ENCODE peak calls at places on chromosomes 6 and 20, in ten cellular contexts. S is T-cell; L is NCI-H1436; B is fibroblast of pulmonary artery; X is HS-27A; J is ACHN; Q is GM04504; T is activated naive CD4-positive, alpha-beta T cell treated with anti-CD3 and anti-CD28 coated beads for 36 hours; Y is HFFc6; E is fibroblast of lung. V is an unnamed sample.

GRCh38 chr20:12113468-12114371 is 196.0 kb downstream of the BTBD3 start:
- DNase-seq in J (no peak), Q (peak; percentile 51), Y (no peak), L (no peak), E (peak; percentile 79), X (no peak), B (peak; percentile 82), T (no peak), S (no peak), V (peak; percentile 83)

GRCh38 chr6:131909408-131910218 is 41.6 kb downstream of the CCN2 start:
- DNase-seq in S (peak; percentile 68), E (peak; percentile 53), Y (peak; percentile 71), Q (peak; percentile 58), T (peak; percentile 87), X (no peak), L (peak; percentile 56), B (peak; percentile 79), J (peak; percentile 66), V (peak; percentile 37)

GRCh38 chr20:13936781-13937576 is 53.4 kb downstream of the SEL1L2 start:
- DNase-seq in S (no peak), J (no peak), Q (no peak), E (no peak), Y (no peak), B (no peak), T (no peak), L (no peak), X (no peak), V (no peak)

GRCh38 chr6:122758927-122759334 is 20.6 kb upstream of the FABP7 start:
- DNase-seq in T (peak; percentile 34), B (no peak), S (no peak), J (no peak), Q (no peak), X (no peak), L (no peak), E (no peak), Y (no peak), V (no peak)

GRCh38 chr6:111978826-111979225 is 75.1 kb upstream of the CCN6 start:
- DNase-seq in X (no peak), E (peak; percentile 55), Y (no peak), Q (no peak), T (no peak), J (no peak), S (no peak), L (no peak), B (no peak), V (no peak)

GRCh38 chr6:1736346-1737105 is 126.8 kb downstream of the FOXC1 start:
- DNase-seq in B (no peak), L (no peak), X (no peak), J (no peak), T (no peak), E (no peak), Y (no peak), Q (no peak), S (no peak), V (no peak)

GRCh38 chr20:11235058-11235457 is 561.3 kb upstream of the JAG1 start:
- DNase-seq in X (peak; percentile 45), Y (peak; percentile 27), B (peak; percentile 73), J (no peak), E (peak; percentile 92), Q (peak; percentile 22), L (no peak), S (no peak), T (no peak), V (peak; percentile 92)

GRCh38 chr6:38131527-38131965 is 312.0 kb downstream of the ZFAND3 start:
- DNase-seq in J (peak; percentile 19), X (peak; percentile 59), S (no peak), T (peak; percentile 33), Q (peak; percentile 93), E (peak; percentile 99), Y (peak; percentile 93), B (peak; percentile 94), L (no peak), V (peak; percentile 58)

GRCh38 chr6:89145461-89145961 is 344 bp upstream of the PM20D2 start:
- DNase-seq in Q (no peak), L (peak; percentile 40), S (no peak), J (peak; percentile 38), B (peak; percentile 22), T (peak; percentile 77), X (no peak), Y (no peak), E (peak; percentile 28), V (no peak)

GRCh38 chr6:38039497-38039896 is 220.0 kb downstream of the ZFAND3 start:
- DNase-seq in X (no peak), T (no peak), Y (no peak), E (peak; percentile 48), L (no peak), S (no peak), J (no peak), Q (no peak), B (no peak), V (no peak)

GRCh38 chr20:40960101-40960500 is 68.5 kb upstream of the TOP1 start:
- DNase-seq in J (no peak), Y (no peak), L (no peak), T (no peak), S (no peak), E (no peak), Q (no peak), B (no peak), X (no peak), V (no peak)